ENCODE peak calls at places on chromosome 2, in ten cellular contexts. F is IMR-90, J is HCT116, E is right lobe of liver, C is Peyer's patch, P is H1, N is A549, I is adrenal gland, Q is heart left ventricle, B is sigmoid colon. H is an unnamed sample.

GRCh38 chr2:16127958-16128357 is 187.6 kb downstream of the MYCN start:
- DNase-seq in F (no peak), J (no peak), E (no peak), C (no peak), P (peak; percentile 17), N (no peak), I (no peak), Q (no peak), B (no peak), H (no peak)

GRCh38 chr2:218853766-218854165 is 5.8 kb upstream of the WNT6 start:
- DNase-seq in F (peak; percentile 13), J (no peak), E (no peak), C (no peak), P (no peak), N (peak; percentile 29), I (no peak), Q (no peak), B (peak; percentile 50), H (no peak)

GRCh38 chr2:199988176-199988575 is 32.8 kb downstream of the MAIP1 start:
- DNase-seq in F (peak; percentile 61), J (no peak), E (no peak), C (no peak), P (no peak), N (no peak), I (no peak), Q (no peak), B (no peak), H (no peak)

GRCh38 chr2:6883448-6884122 is 6.0 kb downstream of the RSAD2 start:
- DNase-seq in F (no peak), J (no peak), E (no peak), C (no peak), P (no peak), N (no peak), I (no peak), Q (no peak), B (no peak), H (no peak)

GRCh38 chr2:42566837-42567251 is 1.6 kb upstream of the MTA3 start:
- DNase-seq in F (no peak), J (no peak), E (no peak), C (no peak), P (no peak), N (no peak), I (no peak), Q (no peak), B (no peak), H (no peak)

GRCh38 chr2:131417886-131418285 is 53.9 kb upstream of the RAB6D start:
- DNase-seq in F (peak; percentile 4), J (no peak), E (no peak), C (no peak), P (no peak), N (no peak), I (no peak), Q (no peak), B (no peak), H (no peak)

GRCh38 chr2:232310189-232310588 is 68.4 kb upstream of the ALPP start:
- DNase-seq in F (no peak), J (no peak), E (no peak), C (peak; percentile 41), P (no peak), N (no peak), I (no peak), Q (no peak), B (no peak), H (no peak)

GRCh38 chr2:72109291-72109690 is 38.4 kb downstream of the CYP26B1 start:
- DNase-seq in F (no peak), J (no peak), E (no peak), C (no peak), P (no peak), N (no peak), I (no peak), Q (no peak), B (peak; percentile 53), H (no peak)

GRCh38 chr2:234178309-234179030 is 128.0 kb downstream of the SPP2 start:
- DNase-seq in F (peak; percentile 10), J (no peak), E (no peak), C (no peak), P (no peak), N (peak; percentile 77), I (no peak), Q (no peak), B (no peak), H (no peak)

GRCh38 chr2:80302465-80303005 is 2.0 kb downstream of the LRRTM1 start:
- DNase-seq in F (no peak), J (no peak), E (no peak), C (no peak), P (peak; percentile 65), N (no peak), I (no peak), Q (no peak), B (no peak), H (no peak)

GRCh38 chr2:236507393-236508085 is 62.1 kb upstream of the ACKR3 start:
- DNase-seq in F (no peak), J (no peak), E (peak; percentile 45), C (peak; percentile 70), P (peak; percentile 77), N (no peak), I (peak; percentile 33), Q (peak; percentile 42), B (peak; percentile 77), H (no peak)

GRCh38 chr2:141271346-141271745 is 859.5 kb downstream of the LRP1B start:
- DNase-seq in F (no peak), J (no peak), E (no peak), C (no peak), P (no peak), N (no peak), I (no peak), Q (no peak), B (no peak), H (no peak)

GRCh38 chr2:134679294-134679693 is 39.5 kb downstream of the TMEM163 start:
- DNase-seq in F (no peak), J (no peak), E (no peak), C (no peak), P (no peak), N (no peak), I (no peak), Q (no peak), B (no peak), H (no peak)

GRCh38 chr2:178756843-178757242 is 50.4 kb downstream of the TTN start:
- DNase-seq in F (peak; percentile 65), J (no peak), E (no peak), C (no peak), P (no peak), N (no peak), I (no peak), Q (no peak), B (no peak), H (no peak)

DNA sequence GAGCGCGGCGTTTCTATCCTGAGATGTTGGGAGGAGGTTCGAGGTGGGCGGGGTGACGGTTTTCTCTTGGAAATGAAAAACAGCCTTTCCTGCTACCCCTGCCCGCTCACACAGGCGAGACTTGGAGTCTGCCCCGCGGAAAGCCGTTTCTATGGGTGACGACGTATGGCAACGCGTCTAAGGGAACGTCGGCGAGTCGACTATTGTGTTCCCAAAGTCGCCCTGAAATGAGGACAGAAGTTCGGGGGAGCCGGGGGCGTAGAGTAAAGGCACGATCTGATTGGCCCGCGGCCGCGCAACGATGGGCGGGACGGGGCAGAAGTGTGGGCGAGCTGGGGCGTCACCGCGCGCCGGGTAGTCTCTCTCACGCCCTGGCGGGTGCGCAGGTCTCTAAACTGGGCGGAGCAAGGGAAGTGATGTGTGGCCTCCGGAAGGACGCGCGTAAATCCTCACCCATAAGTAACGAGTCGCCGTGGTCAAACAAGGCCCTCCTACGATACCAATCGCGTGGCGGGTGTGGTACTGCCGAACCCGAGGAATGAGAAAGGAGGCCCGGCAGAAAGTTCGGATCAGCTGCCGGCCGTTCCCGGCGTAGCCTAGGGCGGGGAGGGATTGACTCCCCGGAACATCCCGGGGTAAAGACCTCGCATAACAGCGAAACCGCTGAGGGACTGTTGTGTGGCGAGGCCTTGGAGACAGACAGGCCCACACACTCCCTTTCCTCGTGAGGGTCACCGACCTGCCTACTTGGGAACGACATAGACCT is 89.6 kb downstream of the FAM161A start:
- DNase-seq in F (peak; percentile 99), J (peak; percentile 97), E (peak; percentile 98), C (peak; percentile 99), P (peak; percentile 94), N (peak; percentile 100), I (peak; percentile 98), Q (peak; percentile 98), B (peak; percentile 99), H (peak; percentile 88)
- TF ChIP-seq POLR2A in F (peak; percentile 98), J (peak; percentile 86), E (peak; percentile 94), C (peak; percentile 78), P (peak; percentile 54), N (peak; percentile 63), I (peak; percentile 79), Q (peak; percentile 38), B (peak; percentile 84), H (peak; percentile 76)

GRCh38 chr2:97654791-97655190 is 8.9 kb downstream of the COX5B start:
- DNase-seq in F (no peak), J (no peak), E (no peak), C (no peak), P (peak; percentile 26), N (no peak), I (no peak), Q (no peak), B (no peak), H (no peak)

GRCh38 chr2:97657986-97658690 is 5.7 kb downstream of the ACTR1B start:
- DNase-seq in F (no peak), J (no peak), E (no peak), C (no peak), P (peak; percentile 17), N (no peak), I (no peak), Q (no peak), B (no peak), H (no peak)

GRCh38 chr2:97656905-97657587 is 6.8 kb downstream of the ACTR1B start:
- DNase-seq in F (no peak), J (no peak), E (no peak), C (no peak), P (peak; percentile 41), N (no peak), I (no peak), Q (no peak), B (no peak), H (no peak)

GRCh38 chr2:97654324-97654723 is 8.5 kb downstream of the COX5B start:
- DNase-seq in F (no peak), J (no peak), E (no peak), C (no peak), P (peak; percentile 35), N (no peak), I (no peak), Q (no peak), B (no peak), H (no peak)

GRCh38 chr2:97656129-97656755 is 7.6 kb downstream of the ACTR1B start:
- DNase-seq in F (no peak), J (no peak), E (no peak), C (no peak), P (peak; percentile 24), N (no peak), I (no peak), Q (no peak), B (no peak), H (no peak)
- TF ChIP-seq POLR2A in F (no peak), J (no peak), E (no peak), C (no peak), P (no peak), N (no peak), I (no peak), Q (no peak), B (no peak), H (no peak)

GRCh38 chr2:238320246-238320647 is at the start of gene TRAF3IP1:
- DNase-seq in F (peak; percentile 89), J (peak; percentile 77), E (peak; percentile 97), C (peak; percentile 96), P (peak; percentile 94), N (peak; percentile 92), I (peak; percentile 95), Q (peak; percentile 95), B (peak; percentile 97), H (peak; percentile 7)
- TF ChIP-seq POLR2A in F (no peak), J (no peak), E (peak; percentile 17), C (no peak), P (no peak), N (no peak), I (peak; percentile 17), Q (no peak), B (no peak), H (no peak)

GRCh38 chr2:196131949-196132925 is 39.1 kb downstream of the STK17B start:
- DNase-seq in F (peak; percentile 25), J (no peak), E (no peak), C (no peak), P (no peak), N (no peak), I (no peak), Q (no peak), B (no peak), H (no peak)
- TF ChIP-seq POLR2A in F (no peak), J (no peak), E (no peak), C (no peak), P (no peak), N (no peak), I (no peak), Q (no peak), B (no peak), H (no peak)

H was measured in esophagus squamous epithelium.